ENCODE peak calls at places on chromosome 2, in four cellular contexts. Y, O, C and Z are unnamed samples.

GRCh38 chr2:151339168-151339567 is 18.2 kb upstream of the TNFAIP6 start:
- DNase-seq in Y (no peak), O (no peak), C (no peak), Z (no peak)

GRCh38 chr2:65424391-65424790 is 8.0 kb downstream of the SPRED2 start:
- DNase-seq in Y (no peak), O (no peak), C (no peak), Z (no peak)

GRCh38 chr2:130829020-130829419 is 7.7 kb upstream of the ARHGEF4 start:
- DNase-seq in Y (no peak), O (no peak), C (no peak), Z (no peak)

GRCh38 chr2:118668431-118669424 is 178.7 kb downstream of the EN1 start:
- DNase-seq in Y (peak), O (no peak), C (peak), Z (no peak)

GRCh38 chr2:226211439-226211838 is 588.2 kb downstream of the IRS1 start:
- DNase-seq in Y (peak), O (no peak), C (no peak), Z (peak)

GRCh38 chr2:170162261-170162612 is 15.7 kb upstream of the MYO3B start:
- DNase-seq in Y (no peak), O (no peak), C (no peak), Z (no peak)

GRCh38 chr2:122070241-122070731 is 314.8 kb downstream of the TSN start:
- DNase-seq in Y (no peak), O (no peak), C (no peak), Z (no peak)

GRCh38 chr2:229342376-229342775 is 71.3 kb upstream of the PID1 start:
- DNase-seq in Y (peak), O (peak), C (no peak), Z (peak)

GRCh38 chr2:19700861-19701585 is 200.8 kb downstream of the TTC32 start:
- DNase-seq in Y (no peak), O (no peak), C (peak), Z (no peak)

GRCh38 chr2:146161256-146161882 is 1641.5 kb upstream of the ZEB2 start:
- DNase-seq in Y (no peak), O (no peak), C (no peak), Z (no peak)